ENCODE peak calls at places on chromosome 14, in ten cellular contexts. U is naive thymus-derived CD4-positive, alpha-beta T cell; M is prostate gland; P is GM23248; D is HCT116; Q is aorta; T is CD4-positive, CD25-positive, alpha-beta regulatory T cell; K is MM.1S; L is tibial nerve; F is ovary. C is an unnamed sample.

GRCh38 chr14:104940526-104941150 is 16.0 kb downstream of the PLD4 start:
- DNase-seq in U (no peak), M (no peak), P (no peak), D (no peak), Q (peak; percentile 39), T (no peak), K (no peak), L (no peak), F (no peak), C (no peak)

GRCh38 chr14:74979029-74979428 is 23.6 kb upstream of the PGF start:
- DNase-seq in U (no peak), M (no peak), P (no peak), D (no peak), Q (peak; percentile 40), T (no peak), K (no peak), L (no peak), F (no peak), C (no peak)

GRCh38 chr14:102568115-102568614 is 24.3 kb upstream of the RCOR1 start:
- DNase-seq in U (peak; percentile 48), M (no peak), P (no peak), D (peak; percentile 73), Q (no peak), T (peak; percentile 89), K (peak; percentile 64), L (no peak), F (no peak), C (no peak)

GRCh38 chr14:72619071-72619710 is 274.7 kb downstream of the DPF3 start:
- DNase-seq in U (no peak), M (no peak), P (peak; percentile 53), D (no peak), Q (no peak), T (no peak), K (no peak), L (no peak), F (no peak), C (peak; percentile 31)

GRCh38 chr14:49972840-49973239 is 80.0 kb downstream of the ARF6 start:
- DNase-seq in U (peak; percentile 13), M (peak; percentile 60), P (peak; percentile 96), D (peak; percentile 71), Q (no peak), T (peak; percentile 59), K (peak; percentile 16), L (no peak), F (peak; percentile 47), C (peak; percentile 84)

GRCh38 chr14:89504602-89505320 is 87.7 kb upstream of the FOXN3 start:
- DNase-seq in U (no peak), M (no peak), P (peak; percentile 86), D (no peak), Q (no peak), T (peak; percentile 52), K (no peak), L (no peak), F (no peak), C (peak; percentile 18)

GRCh38 chr14:29242755-29243340 is 476.3 kb downstream of the FOXG1 start:
- DNase-seq in U (no peak), M (no peak), P (peak; percentile 62), D (no peak), Q (no peak), T (no peak), K (no peak), L (no peak), F (no peak), C (no peak)

GRCh38 chr14:72792051-72792788 is 101.7 kb downstream of the DPF3 start:
- DNase-seq in U (no peak), M (no peak), P (no peak), D (no peak), Q (peak; percentile 80), T (no peak), K (no peak), L (no peak), F (peak; percentile 65), C (no peak)

GRCh38 chr14:33359288-33359881 is 420.7 kb downstream of the NPAS3 start:
- DNase-seq in U (no peak), M (no peak), P (no peak), D (no peak), Q (no peak), T (no peak), K (no peak), L (no peak), F (no peak), C (no peak)

GRCh38 chr14:100734031-100734990 is 7.6 kb downstream of the DLK1 start:
- DNase-seq in U (no peak), M (no peak), P (no peak), D (no peak), Q (peak; percentile 67), T (no peak), K (no peak), L (no peak), F (peak; percentile 16), C (no peak)

GRCh38 chr14:105368910-105369652 is 29.3 kb upstream of the TEX22 start:
- DNase-seq in U (no peak), M (no peak), P (no peak), D (no peak), Q (no peak), T (no peak), K (no peak), L (no peak), F (no peak), C (no peak)

GRCh38 chr14:22464422-22465142 is 124.4 kb downstream of the DAD1 start:
- DNase-seq in U (no peak), M (no peak), P (no peak), D (no peak), Q (no peak), T (no peak), K (peak; percentile 37), L (no peak), F (no peak), C (no peak)
- H3K27ac ChIP-seq in U (no peak overlapping the region), M (no peak overlapping the region), P (no peak overlapping the region), D (no peak overlapping the region), Q (no peak overlapping the region), T (no peak overlapping the region), K (no peak overlapping the region), L (no peak overlapping the region), F (no peak overlapping the region), C (no peak overlapping the region)

GRCh38 chr14:36971263-36971855 is 201.0 kb downstream of the SLC25A21 start:
- DNase-seq in U (no peak), M (no peak), P (no peak), D (no peak), Q (no peak), T (no peak), K (no peak), L (no peak), F (no peak), C (no peak)

GRCh38 chr14:36974985-36975384 is 197.4 kb downstream of the SLC25A21 start:
- DNase-seq in U (no peak), M (no peak), P (no peak), D (no peak), Q (no peak), T (no peak), K (no peak), L (no peak), F (no peak), C (no peak)

GRCh38 chr14:36976571-36977023 is 195.8 kb downstream of the SLC25A21 start:
- DNase-seq in U (no peak), M (no peak), P (peak; percentile 75), D (no peak), Q (peak; percentile 53), T (no peak), K (no peak), L (no peak), F (no peak), C (no peak)

GRCh38 chr14:36975834-36976233 is 196.6 kb downstream of the SLC25A21 start:
- DNase-seq in U (no peak), M (no peak), P (no peak), D (no peak), Q (no peak), T (no peak), K (no peak), L (no peak), F (no peak), C (no peak)

DNA sequence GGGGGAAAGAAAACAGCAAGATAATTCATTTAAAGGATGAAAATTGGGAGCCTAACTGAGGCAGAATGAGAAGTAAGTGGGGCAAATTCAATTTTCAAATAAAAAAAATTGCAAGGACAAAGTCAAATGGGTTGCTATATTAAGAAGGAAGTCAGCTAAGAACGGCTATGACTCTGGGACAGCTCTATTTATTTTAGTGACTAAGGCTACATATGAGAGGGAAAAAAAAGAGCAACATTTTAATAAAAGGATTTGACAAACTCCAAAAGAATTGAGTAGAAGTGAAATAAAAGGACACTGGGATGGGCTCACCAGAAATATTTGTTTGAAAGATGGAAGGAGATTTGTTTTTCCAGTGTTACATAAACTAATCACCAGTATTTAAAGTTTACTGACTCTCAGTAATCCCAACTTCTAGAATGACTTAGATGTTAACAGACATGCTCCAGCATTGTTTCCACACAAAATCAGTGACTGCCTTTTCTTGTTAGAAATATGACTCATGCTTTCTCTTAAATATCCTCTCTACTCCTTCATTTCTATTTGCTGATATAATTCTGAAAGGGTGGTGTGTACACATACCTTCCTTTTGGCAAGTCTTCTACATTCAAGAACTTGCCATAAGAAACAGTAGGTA is 198.5 kb downstream of the SLC25A21 start:
- DNase-seq in U (no peak), M (no peak), P (peak; percentile 86), D (no peak), Q (no peak), T (no peak), K (no peak), L (no peak), F (no peak), C (no peak)
- H3K4me3 ChIP-seq in U (no peak overlapping the region), M (no peak overlapping the region), P (peak overlapping the region; percentile 8), D (no peak overlapping the region), Q (no peak overlapping the region), T (no peak overlapping the region), K (no peak overlapping the region), L (no peak overlapping the region), F (no peak overlapping the region), C (no peak overlapping the region)

DNA sequence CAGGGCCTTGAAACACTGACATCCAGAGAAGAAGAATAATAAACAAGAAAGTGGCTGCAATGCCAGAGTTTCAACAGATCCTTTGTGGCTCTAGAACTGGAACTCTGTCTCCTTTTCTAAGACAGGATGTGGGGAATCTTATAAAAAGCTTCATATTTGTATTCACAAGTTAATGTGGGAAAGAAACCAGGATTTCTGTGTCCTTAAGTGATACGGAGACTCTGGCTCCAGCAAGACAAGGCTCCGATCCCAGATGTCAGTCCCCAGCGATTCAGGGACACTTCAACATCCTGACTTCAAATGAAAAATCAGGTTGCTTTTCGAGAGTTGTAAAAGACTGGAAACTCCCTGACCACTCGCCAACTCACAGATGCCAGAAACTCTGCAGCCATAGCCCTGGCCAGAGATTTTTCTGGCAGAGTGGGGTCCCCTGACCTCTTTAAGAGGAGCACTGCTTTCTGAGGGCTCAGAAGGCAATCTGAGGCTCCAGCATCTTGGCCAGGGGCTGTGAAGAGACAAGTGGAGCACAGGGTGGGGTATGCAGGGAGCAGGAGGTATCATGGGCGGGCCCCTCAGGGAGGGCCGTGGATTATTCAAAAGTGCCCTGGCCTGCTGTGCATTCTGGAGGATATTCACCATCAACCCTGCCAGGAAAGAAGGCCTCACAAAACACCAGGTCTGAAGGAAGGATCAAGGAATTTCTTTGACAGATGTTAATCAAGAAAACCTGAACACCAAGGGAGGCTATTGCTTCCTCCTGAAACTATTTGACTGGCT is 53.3 kb downstream of the TMX1 start:
- DNase-seq in U (no peak), M (no peak), P (peak; percentile 67), D (no peak), Q (no peak), T (no peak), K (no peak), L (no peak), F (no peak), C (no peak)
- H3K27ac ChIP-seq in U (no peak overlapping the region), M (no peak overlapping the region), P (peak overlapping the region; percentile 69), D (no peak overlapping the region), Q (no peak overlapping the region), T (no peak overlapping the region), K (no peak overlapping the region), L (no peak overlapping the region), F (no peak overlapping the region), C (peak overlapping the region; percentile 74)

GRCh38 chr14:24137529-24138395 is 1.8 kb downstream of the PSME1 start:
- DNase-seq in U (no peak), M (no peak), P (no peak), D (no peak), Q (peak; percentile 74), T (no peak), K (no peak), L (no peak), F (no peak), C (no peak)
- H3K4me3 ChIP-seq in U (no peak overlapping the region), M (no peak overlapping the region), P (no peak overlapping the region), D (no peak overlapping the region), Q (no peak overlapping the region), T (no peak overlapping the region), K (no peak overlapping the region), L (no peak overlapping the region), F (no peak overlapping the region), C (no peak overlapping the region)

C was measured in SJSA1.